ENCODE peak calls at places on chromosomes 6 and 20, in four cellular contexts. P is A549, N is SJSA1, L is ovary. W is an unnamed sample. For H3K9me3 and H3K4me1, the result is how much of the 10 kb centered on the place peaks cover.

GRCh38 chr20:50855498-50856474 is 60.9 kb downstream of the BCAS4 start:
- DNase-seq in P (peak), N (no peak), L (no peak), W (no peak)

GRCh38 chr6:81981812-81982211 is 229.3 kb upstream of the TENT5A start:
- DNase-seq in P (no peak), N (peak), L (no peak), W (peak)

GRCh38 chr6:131199568-131200272 is 64.5 kb downstream of the AKAP7 start:
- DNase-seq in P (no peak), N (peak), L (no peak), W (peak)

GRCh38 chr6:47247227-47247797 is 62.4 kb downstream of the TNFRSF21 start:
- DNase-seq in P (no peak), N (no peak), L (no peak), W (no peak)

GRCh38 chr6:17584241-17584803 is 15.8 kb upstream of the FAM8A1 start:
- DNase-seq in P (peak), N (peak), L (no peak), W (peak)

GRCh38 chr6:136351518-136352106 is 62.0 kb upstream of the BCLAF1 start:
- DNase-seq in P (no peak), N (no peak), L (no peak), W (no peak)

GRCh38 chr20:47198254-47198671 is 158.2 kb downstream of the ZMYND8 start:
- DNase-seq in P (no peak), N (no peak), L (no peak), W (no peak)

GRCh38 chr6:166504100-166504499 is 82.4 kb downstream of the RAMACL start:
- DNase-seq in P (no peak), N (no peak), L (no peak), W (no peak)

GRCh38 chr6:158639056-158639455 is 5.5 kb downstream of the DYNLT1 start:
- DNase-seq in P (no peak), N (no peak), L (no peak), W (no peak)

GRCh38 chr20:35277531-35278395 is at the start of gene MMP24OS:
- DNase-seq in P (peak), N (peak), L (peak), W (peak)

GRCh38 chr6:16625319-16626240 is 135.7 kb downstream of the ATXN1 start:
- DNase-seq in P (no peak), N (no peak), L (no peak), W (no peak)

GRCh38 chr6:4931530-4932505 is 72.0 kb downstream of the RPP40 start:
- DNase-seq in P (peak), N (no peak), L (no peak), W (no peak)

GRCh38 chr6:72654101-72654618 is 32.3 kb downstream of the KCNQ5 start:
- DNase-seq in P (no peak), N (no peak), L (no peak), W (no peak)

GRCh38 chr20:49798718-49799117 is 13.9 kb upstream of the SLC9A8 start:
- DNase-seq in P (no peak), N (no peak), L (no peak), W (no peak)

GRCh38 chr6:1987640-1988039 is 257.8 kb downstream of the GMDS start:
- DNase-seq in P (no peak), N (peak), L (no peak), W (no peak)

GRCh38 chr6:113082691-113083090 is 735.6 kb downstream of the RFPL4B start:
- DNase-seq in P (no peak), N (no peak), L (no peak), W (no peak)

GRCh38 chr6:70790483-70790882 is 122.8 kb downstream of the SMAP1 start:
- DNase-seq in P (no peak), N (no peak), L (no peak), W (no peak)

GRCh38 chr20:48051810-48052491 is 266.7 kb upstream of the SULF2 start:
- DNase-seq in P (peak), N (peak), L (no peak), W (no peak)

GRCh38 chr20:19073584-19074198 is 138.8 kb upstream of the SLC24A3 start:
- DNase-seq in P (peak), N (no peak), L (no peak), W (no peak)

GRCh38 chr6:82205793-82206425 is 41.6 kb downstream of the IBTK start:
- DNase-seq in P (no peak), N (no peak), L (no peak), W (no peak)

GRCh38 chr6:40918035-40918651 is 120.9 kb downstream of the UNC5CL start:
- DNase-seq in P (no peak), N (no peak), L (no peak), W (no peak)

GRCh38 chr6:80969439-80969838 is 783.0 kb downstream of the TENT5A start:
- DNase-seq in P (no peak), N (peak), L (no peak), W (peak)

GRCh38 chr6:156791261-156791850 is 14.2 kb downstream of the ARID1B start:
- DNase-seq in P (no peak), N (no peak), L (no peak), W (no peak)

GRCh38 chr6:105526198-105526872 is 123.5 kb upstream of the PREP start:
- DNase-seq in P (no peak), N (no peak), L (no peak), W (no peak)

GRCh38 chr6:33914519-33915120 is 110.8 kb upstream of the MLN start:
- DNase-seq in P (no peak), N (no peak), L (no peak), W (no peak)

GRCh38 chr6:12208190-12208589 is 82.0 kb upstream of the EDN1 start:
- DNase-seq in P (no peak), N (no peak), L (no peak), W (no peak)

GRCh38 chr20:49112596-49113274 is 66.6 kb downstream of the CSE1L start:
- DNase-seq in P (no peak), N (no peak), L (no peak), W (no peak)

GRCh38 chr6:137874204-137875001 is 7.3 kb downstream of the TNFAIP3 start:
- DNase-seq in P (no peak), N (no peak), L (no peak), W (no peak)

GRCh38 chr6:166910601-166911000 is 45.7 kb downstream of the RNASET2 start:
- DNase-seq in P (no peak), N (no peak), L (no peak), W (no peak)

GRCh38 chr20:11376998-11377397 is 540.7 kb upstream of the BTBD3 start:
- DNase-seq in P (no peak), N (no peak), L (no peak), W (no peak)

GRCh38 chr6:20564777-20565176 is 30.5 kb downstream of the CDKAL1 start:
- DNase-seq in P (no peak), N (no peak), L (no peak), W (no peak)

GRCh38 chr6:43887340-43887858 is 117.4 kb downstream of the VEGFA start:
- DNase-seq in P (no peak), N (no peak), L (no peak), W (no peak)

GRCh38 chr6:88370127-88370710 is 204.1 kb upstream of the CNR1 start:
- DNase-seq in P (no peak), N (no peak), L (no peak), W (no peak)

GRCh38 chr6:144413418-144413817 is 128.3 kb downstream of the UTRN start:
- DNase-seq in P (no peak), N (peak), L (no peak), W (no peak)

GRCh38 chr6:19465760-19466159 is 371.4 kb upstream of the ID4 start:
- DNase-seq in P (peak), N (peak), L (no peak), W (no peak)

GRCh38 chr20:15627501-15627903 is 945.7 kb downstream of the KIF16B start:
- DNase-seq in P (no peak), N (no peak), L (no peak), W (no peak)
- H3K9me3 ChIP-seq in P (under half), N (under half), L (under half), W (under half)

DNA sequence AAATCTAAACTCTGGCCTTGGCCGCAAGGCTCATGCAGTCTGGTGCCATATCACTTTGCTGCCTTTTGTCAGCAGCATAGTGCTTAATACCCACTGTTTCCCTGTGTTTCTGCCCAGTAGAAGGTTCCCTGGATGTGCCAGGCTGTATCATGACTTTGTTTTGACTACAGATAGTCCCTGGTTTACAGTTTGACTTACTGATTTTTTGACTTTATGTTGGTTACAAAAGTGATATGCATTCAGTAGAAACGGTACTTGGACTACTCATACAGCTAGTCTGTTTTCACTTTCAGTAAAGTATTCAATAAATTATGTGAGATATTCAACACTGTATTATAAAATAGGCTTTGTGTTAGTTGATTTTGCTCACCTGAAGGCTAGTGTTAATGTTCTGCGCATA is 19.0 kb downstream of the RALY start:
- DNase-seq in P (no peak), N (no peak), L (no peak), W (no peak)
- H3K4me1 ChIP-seq in P (under half), N (under half), L (under half), W (under half)

GRCh38 chr6:38617856-38618255 is 21.9 kb downstream of the BTBD9 start:
- DNase-seq in P (no peak), N (no peak), L (no peak), W (no peak)
- H3K9me3 ChIP-seq in P (under half), N (under half), L (under half), W (under half)

GRCh38 chr6:139883776-139884175 is 509.3 kb upstream of the CITED2 start:
- DNase-seq in P (no peak), N (peak), L (no peak), W (no peak)

GRCh38 chr6:139888691-139889122 is 514.3 kb upstream of the CITED2 start:
- DNase-seq in P (no peak), N (peak), L (no peak), W (no peak)

GRCh38 chr6:139882977-139883728 is 508.7 kb upstream of the CITED2 start:
- DNase-seq in P (no peak), N (peak), L (no peak), W (no peak)

GRCh38 chr6:139886396-139886795 is 511.9 kb upstream of the CITED2 start:
- DNase-seq in P (no peak), N (no peak), L (no peak), W (no peak)

DNA sequence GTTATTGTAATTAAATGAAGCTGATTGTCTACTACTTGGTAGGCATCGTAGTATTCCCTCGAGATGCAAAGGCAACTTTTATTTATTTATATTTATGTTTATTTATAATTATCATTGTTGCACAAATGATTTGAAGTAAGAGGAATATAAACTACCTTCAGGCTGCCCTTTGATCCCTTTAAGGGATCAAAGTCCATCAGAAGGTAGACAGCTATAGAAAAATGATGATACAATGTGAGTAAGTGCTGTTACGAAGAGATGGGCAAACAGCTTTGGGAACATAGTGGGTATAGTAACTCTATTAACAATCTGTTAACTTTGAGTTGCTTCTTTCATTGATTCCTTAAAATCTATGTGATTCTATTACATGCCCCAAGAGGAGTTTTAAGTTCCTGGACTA is 512.8 kb upstream of the CITED2 start:
- DNase-seq in P (no peak), N (no peak), L (no peak), W (no peak)
- H3K4me1 ChIP-seq in P (under half), N (under half), L (under half), W (under half)

GRCh38 chr20:39829255-39829654 is 859.8 kb downstream of the MAFB start:
- DNase-seq in P (no peak), N (no peak), L (no peak), W (no peak)
- H3K9me3 ChIP-seq in P (under half), N (under half), L (under half), W (under half)